ENCODE peak calls at places on chromosomes 1 and 21, in five cellular contexts. R, Q, H, O and U are unnamed samples.

GRCh38 chr1:206714331-206715058 is 29.8 kb downstream of the MAPKAPK2 start:
- DNase-seq in R (peak; percentile 78), Q (peak; percentile 92), H (peak; percentile 99), O (no peak), U (peak; percentile 88)

GRCh38 chr1:177091036-177091435 is 73.5 kb downstream of the ASTN1 start:
- DNase-seq in R (peak; percentile 49), Q (peak; percentile 39), H (peak; percentile 88), O (no peak), U (no peak)

GRCh38 chr1:28756846-28757245 is 20.1 kb downstream of the YTHDF2 start:
- DNase-seq in R (no peak), Q (no peak), H (peak; percentile 15), O (no peak), U (no peak)

GRCh38 chr1:3494321-3495308 is 40.1 kb downstream of the ARHGEF16 start:
- DNase-seq in R (no peak), Q (no peak), H (peak; percentile 53), O (no peak), U (no peak)

GRCh38 chr1:1926346-1926811 is 7.3 kb upstream of the TMEM52 start:
- DNase-seq in R (no peak), Q (no peak), H (no peak), O (peak; percentile 27), U (no peak)

GRCh38 chr1:208038303-208038702 is 127.4 kb upstream of the CD34 start:
- DNase-seq in R (no peak), Q (no peak), H (no peak), O (no peak), U (no peak)

GRCh38 chr1:186605762-186606350 is 74.4 kb downstream of the PTGS2 start:
- DNase-seq in R (peak; percentile 80), Q (no peak), H (peak; percentile 57), O (peak; percentile 14), U (peak; percentile 73)

GRCh38 chr1:36857761-36858160 is 176.6 kb downstream of the GRIK3 start:
- DNase-seq in R (no peak), Q (no peak), H (no peak), O (peak; percentile 85), U (no peak)

GRCh38 chr1:30511563-30512252 is 211.7 kb downstream of the MATN1 start:
- DNase-seq in R (peak; percentile 84), Q (peak; percentile 53), H (peak; percentile 60), O (no peak), U (no peak)

GRCh38 chr1:243473281-243474210 is 217.7 kb downstream of the SDCCAG8 start:
- DNase-seq in R (peak; percentile 61), Q (no peak), H (no peak), O (no peak), U (no peak)

GRCh38 chr1:22712502-22713271 is 2.0 kb downstream of the EPHB2 start:
- DNase-seq in R (no peak), Q (no peak), H (peak; percentile 71), O (peak; percentile 68), U (peak; percentile 34)

GRCh38 chr1:202692959-202693555 is 17.2 kb downstream of the SYT2 start:
- DNase-seq in R (peak; percentile 77), Q (no peak), H (peak; percentile 61), O (peak; percentile 54), U (peak; percentile 87)

GRCh38 chr1:180953791-180954721 is 41.4 kb downstream of the KIAA1614 start:
- DNase-seq in R (peak; percentile 89), Q (no peak), H (peak; percentile 48), O (peak; percentile 39), U (peak; percentile 84)

GRCh38 chr1:147168626-147169058 is 3.6 kb downstream of the PRKAB2 start:
- DNase-seq in R (peak; percentile 49), Q (no peak), H (peak; percentile 53), O (no peak), U (no peak)

GRCh38 chr1:81446006-81446669 is 354.6 kb upstream of the ADGRL2 start:
- DNase-seq in R (no peak), Q (no peak), H (no peak), O (no peak), U (no peak)

GRCh38 chr1:155268630-155269029 is 4.7 kb downstream of the CLK2 start:
- DNase-seq in R (no peak), Q (no peak), H (no peak), O (no peak), U (no peak)
- H3F3A ChIP-seq in R (peaks cover 63% of the 10 kb centered on the region), Q (peaks cover 70% of the 10 kb centered on the region), H (peaks cover 1% of the 10 kb centered on the region), O (peaks cover 25% of the 10 kb centered on the region), U (peaks cover 30% of the 10 kb centered on the region)

GRCh38 chr1:17045623-17046022 is 8.2 kb downstream of the SDHB start:
- DNase-seq in R (peak; percentile 28), Q (no peak), H (no peak), O (no peak), U (peak; percentile 29)

GRCh38 chr1:17043676-17044075 is 10.2 kb downstream of the SDHB start:
- DNase-seq in R (no peak), Q (no peak), H (no peak), O (no peak), U (no peak)

GRCh38 chr1:17045140-17045539 is 8.7 kb downstream of the SDHB start:
- DNase-seq in R (peak; percentile 13), Q (no peak), H (no peak), O (no peak), U (no peak)

GRCh38 chr1:17039522-17039921 is 14.3 kb downstream of the SDHB start:
- DNase-seq in R (no peak), Q (no peak), H (no peak), O (no peak), U (no peak)

GRCh38 chr1:17040135-17040534 is 13.7 kb downstream of the SDHB start:
- DNase-seq in R (no peak), Q (no peak), H (no peak), O (no peak), U (no peak)
- H3K36me3 ChIP-seq in R (peaks cover 47% of the 10 kb centered on the region), Q (no peaks in the 10 kb centered on the region), H (peaks cover 53% of the 10 kb centered on the region), O (peaks cover 29% of the 10 kb centered on the region), U (peaks cover 17% of the 10 kb centered on the region)

GRCh38 chr1:93963585-93963984 is 54.4 kb upstream of the GCLM start:
- DNase-seq in R (peak; percentile 24), Q (peak; percentile 81), H (no peak), O (no peak), U (no peak)

GRCh38 chr1:93959413-93959812 is 50.2 kb upstream of the GCLM start:
- DNase-seq in R (no peak), Q (peak; percentile 2), H (no peak), O (no peak), U (no peak)

GRCh38 chr1:93964096-93964776 is 55.0 kb upstream of the GCLM start:
- DNase-seq in R (no peak), Q (no peak), H (no peak), O (no peak), U (no peak)

GRCh38 chr1:93960641-93961147 is 51.5 kb upstream of the GCLM start:
- DNase-seq in R (peak; percentile 24), Q (peak; percentile 84), H (no peak), O (no peak), U (no peak)

DNA sequence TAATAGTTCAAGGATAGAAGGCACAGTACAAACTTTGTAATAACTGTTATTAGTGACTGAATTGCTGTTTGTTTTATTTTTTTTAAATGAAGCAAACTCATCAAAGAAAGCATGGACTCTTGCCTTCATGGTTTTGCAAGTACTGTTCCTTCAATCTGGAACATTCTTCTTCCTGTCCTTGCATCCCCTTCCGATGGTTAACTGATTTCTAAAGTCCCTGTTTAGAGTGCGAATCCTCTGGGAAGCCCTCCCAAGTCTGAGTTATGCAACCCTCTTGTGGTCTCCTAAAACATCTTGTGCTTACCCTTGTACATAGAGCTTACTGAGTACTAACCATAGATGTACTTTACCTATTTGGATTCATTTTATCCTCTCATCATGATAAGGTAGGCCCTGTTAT is 52.2 kb upstream of the GCLM start:
- DNase-seq in R (no peak), Q (peak; percentile 19), H (no peak), O (no peak), U (no peak)
- H3K4me2 ChIP-seq in R (no peak overlapping the region), Q (no peak overlapping the region), H (no peak overlapping the region), O (no peak overlapping the region), U (no peak overlapping the region)

DNA sequence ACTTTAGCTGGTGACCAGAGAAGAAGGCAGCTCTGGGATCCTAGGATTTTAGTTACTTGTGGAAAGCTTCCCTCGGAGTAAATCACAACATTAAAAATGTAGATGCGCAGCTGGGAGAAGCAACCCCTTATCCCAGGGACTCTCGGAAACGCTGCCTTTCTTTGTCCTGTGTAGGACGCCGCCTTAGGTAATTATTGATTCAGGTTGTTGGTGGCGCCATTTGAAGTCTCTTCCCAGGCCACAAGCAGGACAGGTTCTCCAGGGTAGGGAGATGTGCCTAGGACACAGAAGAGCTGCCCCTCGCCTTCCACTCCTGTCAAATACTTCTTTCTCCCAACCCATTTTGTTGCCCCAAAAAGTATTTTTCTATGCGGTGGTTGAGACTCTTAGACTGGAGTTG is 10.3 kb downstream of the SLC37A1 start:
- DNase-seq in R (no peak), Q (no peak), H (peak; percentile 8), O (no peak), U (no peak)
- H3F3A ChIP-seq in R (no peaks in the 10 kb centered on the region), Q (peaks cover 2% of the 10 kb centered on the region), H (no peaks in the 10 kb centered on the region), O (no peaks in the 10 kb centered on the region), U (peaks cover 43% of the 10 kb centered on the region)

GRCh38 chr1:151416231-151416630 is 16.9 kb downstream of the PSMB4 start:
- DNase-seq in R (peak; percentile 82), Q (no peak), H (peak; percentile 41), O (no peak), U (no peak)

GRCh38 chr1:151419819-151420218 is 20.4 kb downstream of the PSMB4 start:
- DNase-seq in R (no peak), Q (no peak), H (no peak), O (no peak), U (no peak)

DNA sequence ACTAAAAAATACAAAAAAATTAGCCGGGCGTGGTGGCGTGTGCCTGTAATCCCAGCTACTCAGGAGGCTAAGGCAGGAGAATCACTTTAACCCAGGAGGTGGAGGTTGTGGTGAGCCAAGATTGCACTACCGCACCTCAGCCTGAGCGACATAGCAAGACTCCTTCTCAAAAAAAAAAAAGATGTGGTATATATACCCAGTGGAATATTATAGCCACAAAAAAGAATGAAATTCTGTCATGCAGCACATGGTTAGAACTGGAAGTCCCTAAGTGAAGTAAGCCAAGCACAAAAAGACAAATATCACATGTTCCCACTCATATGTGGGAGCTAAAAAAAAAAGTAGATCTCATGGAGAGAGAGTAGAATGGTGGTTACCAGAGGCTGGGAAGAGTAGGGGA is 18.7 kb downstream of the PSMB4 start:
- DNase-seq in R (no peak), Q (no peak), H (no peak), O (no peak), U (no peak)
- H3K36me3 ChIP-seq in R (peaks cover 43% of the 10 kb centered on the region), Q (peaks cover 3% of the 10 kb centered on the region), H (peaks cover 46% of the 10 kb centered on the region), O (peaks cover 28% of the 10 kb centered on the region), U (peaks cover 2% of the 10 kb centered on the region)

GRCh38 chr1:103129255-103129654 is 20.9 kb upstream of the COL11A1 start:
- DNase-seq in R (peak; percentile 81), Q (no peak), H (no peak), O (no peak), U (no peak)
- H3K4me2 ChIP-seq in R (no peak overlapping the region), Q (no peak overlapping the region), H (no peak overlapping the region), O (no peak overlapping the region), U (no peak overlapping the region)